ENCODE peak calls at places on chromosome 18, in eight cellular contexts. One of them, this sample, is unnamed.

GRCh38 chr18:34696681-34697080 is 13.4 kb upstream of the DTNA start:
- DNase-seq in SK-N-SH: no peak
- DNase-seq in fibroblast of lung: no peak
- DNase-seq in body of pancreas: no peak
- DNase-seq in stomach: no peak
- DNase-seq in fibroblast of pulmonary artery: no peak
- DNase-seq in cardiac muscle cell: no peak
- DNase-seq in epithelial cell of esophagus: no peak
- DNase-seq in this sample: no peak

GRCh38 chr18:34458371-34458770 is 233.7 kb upstream of the NOL4 start:
- DNase-seq in SK-N-SH: no peak
- DNase-seq in fibroblast of lung: no peak
- DNase-seq in body of pancreas: no peak
- DNase-seq in stomach: no peak
- DNase-seq in fibroblast of pulmonary artery: no peak
- DNase-seq in cardiac muscle cell: no peak
- DNase-seq in epithelial cell of esophagus: no peak
- DNase-seq in this sample: no peak

GRCh38 chr18:22348521-22349316 is 69.0 kb downstream of the CTAGE1 start:
- DNase-seq in SK-N-SH: no peak
- DNase-seq in fibroblast of lung: peak; percentile 87
- DNase-seq in body of pancreas: peak; percentile 69
- DNase-seq in stomach: peak; percentile 60
- DNase-seq in fibroblast of pulmonary artery: peak; percentile 74
- DNase-seq in cardiac muscle cell: peak; percentile 68
- DNase-seq in epithelial cell of esophagus: peak; percentile 61
- DNase-seq in this sample: no peak

GRCh38 chr18:2920546-2921343 is 73.9 kb downstream of the EMILIN2 start:
- DNase-seq in SK-N-SH: no peak
- DNase-seq in fibroblast of lung: no peak
- DNase-seq in body of pancreas: no peak
- DNase-seq in stomach: no peak
- DNase-seq in fibroblast of pulmonary artery: no peak
- DNase-seq in cardiac muscle cell: no peak
- DNase-seq in epithelial cell of esophagus: no peak
- DNase-seq in this sample: no peak

GRCh38 chr18:49412673-49413072 is 47.8 kb downstream of the DYM start:
- DNase-seq in SK-N-SH: no peak
- DNase-seq in fibroblast of lung: no peak
- DNase-seq in body of pancreas: no peak
- DNase-seq in stomach: no peak
- DNase-seq in fibroblast of pulmonary artery: no peak
- DNase-seq in cardiac muscle cell: no peak
- DNase-seq in epithelial cell of esophagus: no peak
- DNase-seq in this sample: no peak

GRCh38 chr18:74050807-74051206 is 96.8 kb downstream of the FBXO15 start:
- DNase-seq in SK-N-SH: no peak
- DNase-seq in fibroblast of lung: no peak
- DNase-seq in body of pancreas: no peak
- DNase-seq in stomach: no peak
- DNase-seq in fibroblast of pulmonary artery: no peak
- DNase-seq in cardiac muscle cell: no peak
- DNase-seq in epithelial cell of esophagus: no peak
- DNase-seq in this sample: peak; percentile 11

GRCh38 chr18:44884446-44884845 is 203.8 kb downstream of the SETBP1 start:
- DNase-seq in SK-N-SH: no peak
- DNase-seq in fibroblast of lung: peak; percentile 45
- DNase-seq in body of pancreas: no peak
- DNase-seq in stomach: no peak
- DNase-seq in fibroblast of pulmonary artery: no peak
- DNase-seq in cardiac muscle cell: no peak
- DNase-seq in epithelial cell of esophagus: peak; percentile 50
- DNase-seq in this sample: no peak

GRCh38 chr18:1503847-1504246 is 599.2 kb downstream of the ADCYAP1 start:
- DNase-seq in SK-N-SH: no peak
- DNase-seq in fibroblast of lung: no peak
- DNase-seq in body of pancreas: no peak
- DNase-seq in stomach: no peak
- DNase-seq in fibroblast of pulmonary artery: no peak
- DNase-seq in cardiac muscle cell: no peak
- DNase-seq in epithelial cell of esophagus: no peak
- DNase-seq in this sample: no peak

GRCh38 chr18:21164746-21165145 is 53.1 kb upstream of the ROCK1 start:
- DNase-seq in SK-N-SH: no peak
- DNase-seq in fibroblast of lung: no peak
- DNase-seq in body of pancreas: no peak
- DNase-seq in stomach: no peak
- DNase-seq in fibroblast of pulmonary artery: peak; percentile 14
- DNase-seq in cardiac muscle cell: no peak
- DNase-seq in epithelial cell of esophagus: no peak
- DNase-seq in this sample: no peak

GRCh38 chr18:21167641-21168372 is 56.2 kb upstream of the ROCK1 start:
- DNase-seq in SK-N-SH: no peak
- DNase-seq in fibroblast of lung: peak; percentile 11
- DNase-seq in body of pancreas: peak; percentile 85
- DNase-seq in stomach: peak; percentile 81
- DNase-seq in fibroblast of pulmonary artery: no peak
- DNase-seq in cardiac muscle cell: no peak
- DNase-seq in epithelial cell of esophagus: peak; percentile 44
- DNase-seq in this sample: no peak

GRCh38 chr18:21163647-21164625 is 52.3 kb upstream of the ROCK1 start:
- DNase-seq in SK-N-SH: no peak
- DNase-seq in fibroblast of lung: peak; percentile 89
- DNase-seq in body of pancreas: peak; percentile 61
- DNase-seq in stomach: no peak
- DNase-seq in fibroblast of pulmonary artery: peak; percentile 88
- DNase-seq in cardiac muscle cell: no peak
- DNase-seq in epithelial cell of esophagus: peak; percentile 82
- DNase-seq in this sample: peak; percentile 69

DNA sequence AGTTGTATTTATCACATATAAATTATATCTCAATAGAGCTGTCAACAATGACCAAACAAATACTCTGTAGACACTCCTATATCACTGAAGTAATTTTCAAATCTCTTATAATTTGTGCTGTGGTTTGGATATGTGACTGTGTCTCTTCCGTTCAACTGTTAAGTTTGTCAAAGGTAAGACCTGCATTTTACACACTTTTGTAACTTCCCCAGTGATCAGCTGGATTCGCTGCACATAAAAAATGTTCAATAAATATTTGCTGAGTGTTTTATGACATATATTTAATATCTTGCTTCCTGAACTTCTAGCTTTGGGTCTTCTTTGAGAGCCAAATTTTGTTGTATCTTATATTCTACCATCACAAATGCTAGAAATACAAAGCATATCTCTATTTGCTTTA is 57.3 kb upstream of the ROCK1 start:
- DNase-seq in SK-N-SH: no peak
- DNase-seq in fibroblast of lung: no peak
- DNase-seq in body of pancreas: no peak
- DNase-seq in stomach: no peak
- DNase-seq in fibroblast of pulmonary artery: no peak
- DNase-seq in cardiac muscle cell: no peak
- DNase-seq in epithelial cell of esophagus: no peak
- DNase-seq in this sample: no peak
- H3K4me3 ChIP-seq in SK-N-SH: no peak overlapping the region
- H3K4me3 ChIP-seq in fibroblast of lung: no peak overlapping the region
- H3K4me3 ChIP-seq in body of pancreas: no peak overlapping the region
- H3K4me3 ChIP-seq in stomach: no peak overlapping the region
- H3K4me3 ChIP-seq in fibroblast of pulmonary artery: no peak overlapping the region
- H3K4me3 ChIP-seq in cardiac muscle cell: no peak overlapping the region
- H3K4me3 ChIP-seq in epithelial cell of esophagus: no peak overlapping the region
- H3K4me3 ChIP-seq in this sample: no peak overlapping the region

GRCh38 chr18:50644807-50645206 is 84.9 kb downstream of the MAPK4 start:
- DNase-seq in SK-N-SH: peak; percentile 27
- DNase-seq in fibroblast of lung: no peak
- DNase-seq in body of pancreas: no peak
- DNase-seq in stomach: no peak
- DNase-seq in fibroblast of pulmonary artery: no peak
- DNase-seq in cardiac muscle cell: peak; percentile 43
- DNase-seq in epithelial cell of esophagus: peak; percentile 63
- DNase-seq in this sample: no peak
- TF ChIP-seq CTCF in SK-N-SH: peak; percentile 34
- TF ChIP-seq CTCF in fibroblast of lung: no peak
- TF ChIP-seq CTCF in body of pancreas: no peak
- TF ChIP-seq CTCF in stomach: no peak
- TF ChIP-seq CTCF in fibroblast of pulmonary artery: peak; percentile 40
- TF ChIP-seq CTCF in cardiac muscle cell: peak; percentile 59
- TF ChIP-seq CTCF in epithelial cell of esophagus: peak; percentile 75
- TF ChIP-seq CTCF in this sample: peak; percentile 36

DNA sequence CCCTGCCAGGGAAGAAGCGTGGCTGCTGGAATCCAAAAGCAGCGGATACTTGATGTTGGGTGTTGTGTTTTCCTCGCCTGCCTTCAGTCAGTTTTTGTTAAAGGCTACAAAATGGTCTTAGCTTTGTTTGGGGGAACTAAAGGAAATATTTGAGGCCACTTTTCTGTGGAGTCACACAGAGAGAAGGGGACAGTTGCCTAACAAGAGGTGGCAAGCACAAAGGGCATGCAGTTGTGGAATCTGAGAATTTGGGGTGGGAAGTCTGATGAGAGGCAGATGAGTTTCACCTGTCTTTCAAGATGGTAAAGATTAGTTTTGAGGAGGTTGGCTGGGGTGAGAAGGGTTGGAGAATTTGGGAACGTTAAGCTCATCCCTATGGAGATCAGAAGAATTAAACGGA is 2.9 kb downstream of the MALT1 start:
- DNase-seq in SK-N-SH: no peak
- DNase-seq in fibroblast of lung: no peak
- DNase-seq in body of pancreas: no peak
- DNase-seq in stomach: no peak
- DNase-seq in fibroblast of pulmonary artery: no peak
- DNase-seq in cardiac muscle cell: no peak
- DNase-seq in epithelial cell of esophagus: no peak
- DNase-seq in this sample: no peak
- H3K4me3 ChIP-seq in SK-N-SH: no peak overlapping the region
- H3K4me3 ChIP-seq in fibroblast of lung: no peak overlapping the region
- H3K4me3 ChIP-seq in body of pancreas: no peak overlapping the region
- H3K4me3 ChIP-seq in stomach: no peak overlapping the region
- H3K4me3 ChIP-seq in fibroblast of pulmonary artery: no peak overlapping the region
- H3K4me3 ChIP-seq in cardiac muscle cell: no peak overlapping the region
- H3K4me3 ChIP-seq in epithelial cell of esophagus: no peak overlapping the region
- H3K4me3 ChIP-seq in this sample: no peak overlapping the region

DNA sequence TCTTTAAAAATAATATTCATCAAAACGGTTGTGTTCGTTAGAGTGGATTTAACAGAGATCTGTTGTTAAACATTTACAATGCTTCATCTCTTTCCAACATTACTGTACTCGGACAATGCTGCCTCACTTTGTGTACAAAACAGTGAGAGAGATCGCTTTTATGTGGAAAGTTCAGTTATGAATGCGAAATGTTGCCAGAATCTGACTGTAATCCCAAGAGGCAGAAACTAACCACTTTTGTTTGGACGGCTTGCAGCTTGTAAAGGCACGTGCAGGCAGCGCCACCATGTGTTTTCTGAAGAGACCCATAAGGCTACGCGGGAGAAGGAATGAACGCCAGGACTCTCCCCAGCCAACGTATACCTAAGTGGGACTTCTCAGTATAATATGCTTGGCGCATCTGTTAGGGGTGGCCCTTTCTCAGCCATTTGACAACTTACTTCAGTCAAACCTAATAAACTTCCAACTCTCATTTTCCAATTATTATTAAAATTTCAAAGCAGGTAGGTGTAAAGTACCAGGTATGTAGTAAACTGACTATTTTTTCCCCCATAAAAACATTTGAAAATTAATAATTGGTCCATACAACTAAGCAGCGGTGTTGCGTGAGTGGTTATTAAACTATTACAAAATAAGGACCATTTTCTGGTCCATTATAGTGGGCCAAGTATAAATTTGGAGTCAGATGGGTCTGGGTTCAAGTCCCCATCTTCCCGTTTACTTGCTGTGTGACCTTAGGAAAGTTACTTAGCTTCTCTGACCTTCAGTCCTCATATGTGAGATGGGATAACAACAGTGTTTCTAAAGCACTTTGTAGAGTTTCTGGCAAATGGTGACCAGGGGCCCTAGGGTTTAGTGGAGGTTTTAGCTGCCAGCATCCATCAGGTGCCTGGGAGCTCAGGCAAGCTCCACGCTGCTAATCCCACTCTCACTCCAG is 5.6 kb upstream of the NAPG start:
- DNase-seq in SK-N-SH: peak; percentile 73
- DNase-seq in fibroblast of lung: peak; percentile 85
- DNase-seq in body of pancreas: peak; percentile 91
- DNase-seq in stomach: peak; percentile 89
- DNase-seq in fibroblast of pulmonary artery: peak; percentile 97
- DNase-seq in cardiac muscle cell: peak; percentile 88
- DNase-seq in epithelial cell of esophagus: peak; percentile 88
- DNase-seq in this sample: peak; percentile 89
- TF ChIP-seq CTCF in SK-N-SH: peak; percentile 88
- TF ChIP-seq CTCF in fibroblast of lung: peak; percentile 83
- TF ChIP-seq CTCF in body of pancreas: peak; percentile 90
- TF ChIP-seq CTCF in stomach: no peak
- TF ChIP-seq CTCF in fibroblast of pulmonary artery: peak; percentile 75
- TF ChIP-seq CTCF in cardiac muscle cell: peak; percentile 86
- TF ChIP-seq CTCF in epithelial cell of esophagus: peak; percentile 93
- TF ChIP-seq CTCF in this sample: peak; percentile 88

DNA sequence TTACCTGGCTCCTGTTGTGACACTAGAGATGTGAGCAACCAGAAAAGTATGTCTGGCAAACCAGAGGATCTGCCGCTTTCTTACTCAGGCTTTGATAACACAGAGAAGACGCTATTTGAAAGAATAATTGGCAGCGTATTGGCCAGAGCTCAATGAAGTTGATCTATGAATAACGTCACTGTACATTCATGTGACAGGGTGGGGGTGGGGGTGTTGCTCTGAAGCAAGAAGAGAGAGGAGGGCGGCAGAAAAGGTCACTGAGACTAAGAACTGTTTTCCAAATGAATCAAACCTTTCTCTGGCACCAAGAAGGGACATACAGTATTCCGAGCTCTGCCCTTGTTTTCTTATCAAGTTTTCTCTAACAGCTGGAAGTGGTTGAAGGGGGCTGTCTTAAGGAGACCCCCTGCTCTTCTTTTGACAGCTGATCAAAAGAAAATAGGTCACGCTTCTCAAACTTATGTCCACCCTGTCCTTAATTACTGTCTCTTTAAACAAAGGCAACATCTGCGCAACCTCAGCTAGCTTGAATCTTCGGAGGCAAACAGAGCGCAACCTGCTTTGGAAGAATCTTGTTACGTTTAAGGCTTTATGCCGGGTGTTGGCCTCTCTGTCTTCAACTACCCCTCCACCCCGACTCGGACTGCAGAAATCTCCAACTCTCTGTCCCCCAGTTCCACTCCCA is 1.5 kb upstream of the ONECUT2 start:
- DNase-seq in SK-N-SH: no peak
- DNase-seq in fibroblast of lung: no peak
- DNase-seq in body of pancreas: no peak
- DNase-seq in stomach: no peak
- DNase-seq in fibroblast of pulmonary artery: no peak
- DNase-seq in cardiac muscle cell: no peak
- DNase-seq in epithelial cell of esophagus: no peak
- DNase-seq in this sample: no peak
- H3K4me3 ChIP-seq in SK-N-SH: peak overlapping the region; percentile 69
- H3K4me3 ChIP-seq in fibroblast of lung: no peak overlapping the region
- H3K4me3 ChIP-seq in body of pancreas: no peak overlapping the region
- H3K4me3 ChIP-seq in stomach: no peak overlapping the region
- H3K4me3 ChIP-seq in fibroblast of pulmonary artery: no peak overlapping the region
- H3K4me3 ChIP-seq in cardiac muscle cell: peak overlapping the region; percentile 47
- H3K4me3 ChIP-seq in epithelial cell of esophagus: no peak overlapping the region
- H3K4me3 ChIP-seq in this sample: no peak overlapping the region

This sample was measured in HFF-Myc.